ENCODE peak calls at places on chromosomes 12 and 14, in seven cellular contexts. One of them, this sample, is unnamed.

GRCh38 chr12:130121246-130122005 is 40.8 kb upstream of the FZD10 start:
- DNase-seq in GF-D8: no peak
- DNase-seq in activated CD4-positive, CD25-positive, alpha-beta regulatory T cell treated with anti-CD3 and anti-CD28 coated beads, Interleukin-2, amount 50 U/mL, for 16 hours: no peak
- DNase-seq in activated effector memory CD4-positive, alpha-beta T cell treated with Interleukin-2 at 50 U/mL for 16 hours: no peak
- DNase-seq in M059J: no peak
- DNase-seq in activated naive CD4-positive, alpha-beta T cell treated with Interleukin-2 at 50 U/mL for 16 hours: no peak
- DNase-seq in Calu3: no peak
- DNase-seq in this sample: no peak

GRCh38 chr12:106296179-106296877 is 6.2 kb upstream of the TCP11L2 start:
- DNase-seq in GF-D8: no peak
- DNase-seq in activated CD4-positive, CD25-positive, alpha-beta regulatory T cell treated with anti-CD3 and anti-CD28 coated beads, Interleukin-2, amount 50 U/mL, for 16 hours: no peak
- DNase-seq in activated effector memory CD4-positive, alpha-beta T cell treated with Interleukin-2 at 50 U/mL for 16 hours: no peak
- DNase-seq in M059J: peak
- DNase-seq in activated naive CD4-positive, alpha-beta T cell treated with Interleukin-2 at 50 U/mL for 16 hours: no peak
- DNase-seq in Calu3: peak
- DNase-seq in this sample: no peak

GRCh38 chr14:58272589-58273372 is 25.6 kb upstream of the ARID4A start:
- DNase-seq in GF-D8: no peak
- DNase-seq in activated CD4-positive, CD25-positive, alpha-beta regulatory T cell treated with anti-CD3 and anti-CD28 coated beads, Interleukin-2, amount 50 U/mL, for 16 hours: no peak
- DNase-seq in activated effector memory CD4-positive, alpha-beta T cell treated with Interleukin-2 at 50 U/mL for 16 hours: no peak
- DNase-seq in M059J: peak
- DNase-seq in activated naive CD4-positive, alpha-beta T cell treated with Interleukin-2 at 50 U/mL for 16 hours: no peak
- DNase-seq in Calu3: peak
- DNase-seq in this sample: no peak

GRCh38 chr14:72518809-72519377 is 375.0 kb downstream of the DPF3 start:
- DNase-seq in GF-D8: no peak
- DNase-seq in activated CD4-positive, CD25-positive, alpha-beta regulatory T cell treated with anti-CD3 and anti-CD28 coated beads, Interleukin-2, amount 50 U/mL, for 16 hours: no peak
- DNase-seq in activated effector memory CD4-positive, alpha-beta T cell treated with Interleukin-2 at 50 U/mL for 16 hours: peak
- DNase-seq in M059J: no peak
- DNase-seq in activated naive CD4-positive, alpha-beta T cell treated with Interleukin-2 at 50 U/mL for 16 hours: peak
- DNase-seq in Calu3: no peak
- DNase-seq in this sample: no peak

GRCh38 chr12:100404769-100405407 is 48.0 kb downstream of the SLC17A8 start:
- DNase-seq in GF-D8: no peak
- DNase-seq in activated CD4-positive, CD25-positive, alpha-beta regulatory T cell treated with anti-CD3 and anti-CD28 coated beads, Interleukin-2, amount 50 U/mL, for 16 hours: no peak
- DNase-seq in activated effector memory CD4-positive, alpha-beta T cell treated with Interleukin-2 at 50 U/mL for 16 hours: no peak
- DNase-seq in M059J: peak
- DNase-seq in activated naive CD4-positive, alpha-beta T cell treated with Interleukin-2 at 50 U/mL for 16 hours: peak
- DNase-seq in Calu3: peak
- DNase-seq in this sample: no peak

GRCh38 chr12:64679487-64679983 is 69.2 kb downstream of the RASSF3 start:
- DNase-seq in GF-D8: no peak
- DNase-seq in activated CD4-positive, CD25-positive, alpha-beta regulatory T cell treated with anti-CD3 and anti-CD28 coated beads, Interleukin-2, amount 50 U/mL, for 16 hours: no peak
- DNase-seq in activated effector memory CD4-positive, alpha-beta T cell treated with Interleukin-2 at 50 U/mL for 16 hours: peak
- DNase-seq in M059J: peak
- DNase-seq in activated naive CD4-positive, alpha-beta T cell treated with Interleukin-2 at 50 U/mL for 16 hours: peak
- DNase-seq in Calu3: peak
- DNase-seq in this sample: peak

GRCh38 chr14:104240426-104241157 is 102.2 kb downstream of the KIF26A start:
- DNase-seq in GF-D8: no peak
- DNase-seq in activated CD4-positive, CD25-positive, alpha-beta regulatory T cell treated with anti-CD3 and anti-CD28 coated beads, Interleukin-2, amount 50 U/mL, for 16 hours: no peak
- DNase-seq in activated effector memory CD4-positive, alpha-beta T cell treated with Interleukin-2 at 50 U/mL for 16 hours: no peak
- DNase-seq in M059J: no peak
- DNase-seq in activated naive CD4-positive, alpha-beta T cell treated with Interleukin-2 at 50 U/mL for 16 hours: no peak
- DNase-seq in Calu3: no peak
- DNase-seq in this sample: no peak

GRCh38 chr14:101078105-101078891 is 174.8 kb upstream of the RTL1 start:
- DNase-seq in GF-D8: no peak
- DNase-seq in activated CD4-positive, CD25-positive, alpha-beta regulatory T cell treated with anti-CD3 and anti-CD28 coated beads, Interleukin-2, amount 50 U/mL, for 16 hours: no peak
- DNase-seq in activated effector memory CD4-positive, alpha-beta T cell treated with Interleukin-2 at 50 U/mL for 16 hours: no peak
- DNase-seq in M059J: no peak
- DNase-seq in activated naive CD4-positive, alpha-beta T cell treated with Interleukin-2 at 50 U/mL for 16 hours: no peak
- DNase-seq in Calu3: no peak
- DNase-seq in this sample: no peak

GRCh38 chr14:97107760-97108159 is 310.6 kb downstream of the VRK1 start:
- DNase-seq in GF-D8: no peak
- DNase-seq in activated CD4-positive, CD25-positive, alpha-beta regulatory T cell treated with anti-CD3 and anti-CD28 coated beads, Interleukin-2, amount 50 U/mL, for 16 hours: no peak
- DNase-seq in activated effector memory CD4-positive, alpha-beta T cell treated with Interleukin-2 at 50 U/mL for 16 hours: no peak
- DNase-seq in M059J: peak
- DNase-seq in activated naive CD4-positive, alpha-beta T cell treated with Interleukin-2 at 50 U/mL for 16 hours: no peak
- DNase-seq in Calu3: no peak
- DNase-seq in this sample: no peak

GRCh38 chr14:84237881-84238280 is 1292.1 kb upstream of the FLRT2 start:
- DNase-seq in GF-D8: no peak
- DNase-seq in activated CD4-positive, CD25-positive, alpha-beta regulatory T cell treated with anti-CD3 and anti-CD28 coated beads, Interleukin-2, amount 50 U/mL, for 16 hours: no peak
- DNase-seq in activated effector memory CD4-positive, alpha-beta T cell treated with Interleukin-2 at 50 U/mL for 16 hours: no peak
- DNase-seq in M059J: no peak
- DNase-seq in activated naive CD4-positive, alpha-beta T cell treated with Interleukin-2 at 50 U/mL for 16 hours: no peak
- DNase-seq in Calu3: no peak
- DNase-seq in this sample: no peak

GRCh38 chr12:94954029-94954685 is 49.3 kb downstream of the NDUFA12 start:
- DNase-seq in GF-D8: no peak
- DNase-seq in activated CD4-positive, CD25-positive, alpha-beta regulatory T cell treated with anti-CD3 and anti-CD28 coated beads, Interleukin-2, amount 50 U/mL, for 16 hours: no peak
- DNase-seq in activated effector memory CD4-positive, alpha-beta T cell treated with Interleukin-2 at 50 U/mL for 16 hours: no peak
- DNase-seq in M059J: peak
- DNase-seq in activated naive CD4-positive, alpha-beta T cell treated with Interleukin-2 at 50 U/mL for 16 hours: no peak
- DNase-seq in Calu3: peak
- DNase-seq in this sample: no peak

GRCh38 chr14:70894868-70895267 is 12.4 kb upstream of the PCNX1 start:
- DNase-seq in GF-D8: no peak
- DNase-seq in activated CD4-positive, CD25-positive, alpha-beta regulatory T cell treated with anti-CD3 and anti-CD28 coated beads, Interleukin-2, amount 50 U/mL, for 16 hours: no peak
- DNase-seq in activated effector memory CD4-positive, alpha-beta T cell treated with Interleukin-2 at 50 U/mL for 16 hours: no peak
- DNase-seq in M059J: peak
- DNase-seq in activated naive CD4-positive, alpha-beta T cell treated with Interleukin-2 at 50 U/mL for 16 hours: no peak
- DNase-seq in Calu3: no peak
- DNase-seq in this sample: no peak

GRCh38 chr14:106837870-106838269 is 1311.5 kb downstream of the TMEM121 start:
- DNase-seq in GF-D8: no peak
- DNase-seq in activated CD4-positive, CD25-positive, alpha-beta regulatory T cell treated with anti-CD3 and anti-CD28 coated beads, Interleukin-2, amount 50 U/mL, for 16 hours: no peak
- DNase-seq in activated effector memory CD4-positive, alpha-beta T cell treated with Interleukin-2 at 50 U/mL for 16 hours: no peak
- DNase-seq in M059J: no peak
- DNase-seq in activated naive CD4-positive, alpha-beta T cell treated with Interleukin-2 at 50 U/mL for 16 hours: no peak
- DNase-seq in Calu3: no peak
- DNase-seq in this sample: no peak

GRCh38 chr12:54749191-54749818 is 101.1 kb upstream of the DCD start:
- DNase-seq in GF-D8: no peak
- DNase-seq in activated CD4-positive, CD25-positive, alpha-beta regulatory T cell treated with anti-CD3 and anti-CD28 coated beads, Interleukin-2, amount 50 U/mL, for 16 hours: peak
- DNase-seq in activated effector memory CD4-positive, alpha-beta T cell treated with Interleukin-2 at 50 U/mL for 16 hours: no peak
- DNase-seq in M059J: peak
- DNase-seq in activated naive CD4-positive, alpha-beta T cell treated with Interleukin-2 at 50 U/mL for 16 hours: no peak
- DNase-seq in Calu3: peak
- DNase-seq in this sample: no peak

GRCh38 chr12:109680521-109681030 is 33.0 kb upstream of the FAM222A start:
- DNase-seq in GF-D8: no peak
- DNase-seq in activated CD4-positive, CD25-positive, alpha-beta regulatory T cell treated with anti-CD3 and anti-CD28 coated beads, Interleukin-2, amount 50 U/mL, for 16 hours: no peak
- DNase-seq in activated effector memory CD4-positive, alpha-beta T cell treated with Interleukin-2 at 50 U/mL for 16 hours: no peak
- DNase-seq in M059J: no peak
- DNase-seq in activated naive CD4-positive, alpha-beta T cell treated with Interleukin-2 at 50 U/mL for 16 hours: no peak
- DNase-seq in Calu3: no peak
- DNase-seq in this sample: no peak

This sample was measured in sciatic nerve.